ENCODE peak calls at places on chromosomes 3 and 15, in ten cellular contexts. One of them, this sample, is unnamed.

GRCh38 chr15:75043509-75044257 is 20.3 kb downstream of the PPCDC start:
- DNase-seq in ovary: peak; percentile 100
- DNase-seq in endothelial cell: no peak
- DNase-seq in hippocampal formation: peak; percentile 92
- DNase-seq in stimulated activated CD8-positive, alpha-beta memory T cell treated with anti-CD3 and anti-CD28 coated beads, Interleukin-15, amount 100 ng/mL, for 4 hours: peak; percentile 3
- DNase-seq in pulmonary artery endothelial cell: peak; percentile 94
- DNase-seq in memory B cell: peak; percentile 39
- DNase-seq in iPS DF 6.9: no peak
- DNase-seq in SK-N-SH: no peak
- DNase-seq in GM12892: peak; percentile 53
- DNase-seq in this sample: peak; percentile 100

GRCh38 chr15:67543348-67543718 is 830 bp downstream of the MAP2K5 start:
- DNase-seq in ovary: no peak
- DNase-seq in endothelial cell: peak; percentile 4
- DNase-seq in hippocampal formation: no peak
- DNase-seq in stimulated activated CD8-positive, alpha-beta memory T cell treated with anti-CD3 and anti-CD28 coated beads, Interleukin-15, amount 100 ng/mL, for 4 hours: no peak
- DNase-seq in pulmonary artery endothelial cell: no peak
- DNase-seq in memory B cell: no peak
- DNase-seq in iPS DF 6.9: no peak
- DNase-seq in SK-N-SH: peak; percentile 56
- DNase-seq in GM12892: no peak
- DNase-seq in this sample: no peak

GRCh38 chr15:72205273-72205672 is 7.7 kb upstream of the GRAMD2A start:
- DNase-seq in ovary: no peak
- DNase-seq in endothelial cell: no peak
- DNase-seq in hippocampal formation: no peak
- DNase-seq in stimulated activated CD8-positive, alpha-beta memory T cell treated with anti-CD3 and anti-CD28 coated beads, Interleukin-15, amount 100 ng/mL, for 4 hours: no peak
- DNase-seq in pulmonary artery endothelial cell: no peak
- DNase-seq in memory B cell: no peak
- DNase-seq in iPS DF 6.9: no peak
- DNase-seq in SK-N-SH: no peak
- DNase-seq in GM12892: no peak
- DNase-seq in this sample: no peak

GRCh38 chr3:38247366-38248035 is 18.1 kb upstream of the SLC22A13 start:
- DNase-seq in ovary: no peak
- DNase-seq in endothelial cell: no peak
- DNase-seq in hippocampal formation: no peak
- DNase-seq in stimulated activated CD8-positive, alpha-beta memory T cell treated with anti-CD3 and anti-CD28 coated beads, Interleukin-15, amount 100 ng/mL, for 4 hours: no peak
- DNase-seq in pulmonary artery endothelial cell: peak; percentile 55
- DNase-seq in memory B cell: no peak
- DNase-seq in iPS DF 6.9: no peak
- DNase-seq in SK-N-SH: no peak
- DNase-seq in GM12892: no peak
- DNase-seq in this sample: peak; percentile 17

GRCh38 chr3:31462050-31462569 is 70.6 kb upstream of the STT3B start:
- DNase-seq in ovary: no peak
- DNase-seq in endothelial cell: no peak
- DNase-seq in hippocampal formation: no peak
- DNase-seq in stimulated activated CD8-positive, alpha-beta memory T cell treated with anti-CD3 and anti-CD28 coated beads, Interleukin-15, amount 100 ng/mL, for 4 hours: peak; percentile 10
- DNase-seq in pulmonary artery endothelial cell: no peak
- DNase-seq in memory B cell: peak; percentile 37
- DNase-seq in iPS DF 6.9: no peak
- DNase-seq in SK-N-SH: no peak
- DNase-seq in GM12892: peak; percentile 11
- DNase-seq in this sample: no peak

GRCh38 chr15:70799667-70800450 is 36.5 kb upstream of the UACA start:
- DNase-seq in ovary: peak; percentile 54
- DNase-seq in endothelial cell: no peak
- DNase-seq in hippocampal formation: no peak
- DNase-seq in stimulated activated CD8-positive, alpha-beta memory T cell treated with anti-CD3 and anti-CD28 coated beads, Interleukin-15, amount 100 ng/mL, for 4 hours: no peak
- DNase-seq in pulmonary artery endothelial cell: peak; percentile 83
- DNase-seq in memory B cell: no peak
- DNase-seq in iPS DF 6.9: no peak
- DNase-seq in SK-N-SH: no peak
- DNase-seq in GM12892: no peak
- DNase-seq in this sample: peak; percentile 94

GRCh38 chr3:156509209-156510174 is 45.4 kb downstream of the SSR3 start:
- DNase-seq in ovary: no peak
- DNase-seq in endothelial cell: no peak
- DNase-seq in hippocampal formation: no peak
- DNase-seq in stimulated activated CD8-positive, alpha-beta memory T cell treated with anti-CD3 and anti-CD28 coated beads, Interleukin-15, amount 100 ng/mL, for 4 hours: no peak
- DNase-seq in pulmonary artery endothelial cell: peak; percentile 20
- DNase-seq in memory B cell: no peak
- DNase-seq in iPS DF 6.9: peak; percentile 18
- DNase-seq in SK-N-SH: peak; percentile 63
- DNase-seq in GM12892: peak; percentile 11
- DNase-seq in this sample: peak; percentile 30

GRCh38 chr15:73756947-73757513 is 3.9 kb upstream of the INSYN1 start:
- DNase-seq in ovary: no peak
- DNase-seq in endothelial cell: no peak
- DNase-seq in hippocampal formation: no peak
- DNase-seq in stimulated activated CD8-positive, alpha-beta memory T cell treated with anti-CD3 and anti-CD28 coated beads, Interleukin-15, amount 100 ng/mL, for 4 hours: no peak
- DNase-seq in pulmonary artery endothelial cell: no peak
- DNase-seq in memory B cell: no peak
- DNase-seq in iPS DF 6.9: no peak
- DNase-seq in SK-N-SH: no peak
- DNase-seq in GM12892: no peak
- DNase-seq in this sample: no peak

GRCh38 chr15:68612979-68613740 is 34.4 kb downstream of the CORO2B start:
- DNase-seq in ovary: no peak
- DNase-seq in endothelial cell: no peak
- DNase-seq in hippocampal formation: no peak
- DNase-seq in stimulated activated CD8-positive, alpha-beta memory T cell treated with anti-CD3 and anti-CD28 coated beads, Interleukin-15, amount 100 ng/mL, for 4 hours: no peak
- DNase-seq in pulmonary artery endothelial cell: no peak
- DNase-seq in memory B cell: no peak
- DNase-seq in iPS DF 6.9: no peak
- DNase-seq in SK-N-SH: no peak
- DNase-seq in GM12892: no peak
- DNase-seq in this sample: no peak

GRCh38 chr3:81218023-81218422 is 543.4 kb downstream of the GBE1 start:
- DNase-seq in ovary: no peak
- DNase-seq in endothelial cell: peak; percentile 11
- DNase-seq in hippocampal formation: no peak
- DNase-seq in stimulated activated CD8-positive, alpha-beta memory T cell treated with anti-CD3 and anti-CD28 coated beads, Interleukin-15, amount 100 ng/mL, for 4 hours: no peak
- DNase-seq in pulmonary artery endothelial cell: no peak
- DNase-seq in memory B cell: no peak
- DNase-seq in iPS DF 6.9: peak; percentile 9
- DNase-seq in SK-N-SH: peak; percentile 40
- DNase-seq in GM12892: no peak
- DNase-seq in this sample: no peak

GRCh38 chr15:89768071-89768500 is 8.0 kb upstream of the MESP2 start:
- DNase-seq in ovary: no peak
- DNase-seq in endothelial cell: no peak
- DNase-seq in hippocampal formation: no peak
- DNase-seq in stimulated activated CD8-positive, alpha-beta memory T cell treated with anti-CD3 and anti-CD28 coated beads, Interleukin-15, amount 100 ng/mL, for 4 hours: no peak
- DNase-seq in pulmonary artery endothelial cell: no peak
- DNase-seq in memory B cell: no peak
- DNase-seq in iPS DF 6.9: no peak
- DNase-seq in SK-N-SH: no peak
- DNase-seq in GM12892: no peak
- DNase-seq in this sample: no peak

GRCh38 chr3:134476306-134476705 is 9.5 kb downstream of the ANAPC13 start:
- DNase-seq in ovary: no peak
- DNase-seq in endothelial cell: no peak
- DNase-seq in hippocampal formation: no peak
- DNase-seq in stimulated activated CD8-positive, alpha-beta memory T cell treated with anti-CD3 and anti-CD28 coated beads, Interleukin-15, amount 100 ng/mL, for 4 hours: no peak
- DNase-seq in pulmonary artery endothelial cell: no peak
- DNase-seq in memory B cell: no peak
- DNase-seq in iPS DF 6.9: no peak
- DNase-seq in SK-N-SH: no peak
- DNase-seq in GM12892: no peak
- DNase-seq in this sample: no peak

GRCh38 chr15:27170866-27171265 is 199.9 kb downstream of the GABRG3 start:
- DNase-seq in ovary: no peak
- DNase-seq in endothelial cell: no peak
- DNase-seq in hippocampal formation: no peak
- DNase-seq in stimulated activated CD8-positive, alpha-beta memory T cell treated with anti-CD3 and anti-CD28 coated beads, Interleukin-15, amount 100 ng/mL, for 4 hours: no peak
- DNase-seq in pulmonary artery endothelial cell: no peak
- DNase-seq in memory B cell: no peak
- DNase-seq in iPS DF 6.9: no peak
- DNase-seq in SK-N-SH: no peak
- DNase-seq in GM12892: no peak
- DNase-seq in this sample: no peak

GRCh38 chr3:154188416-154188815 is 67.2 kb downstream of the ARHGEF26 start:
- DNase-seq in ovary: no peak
- DNase-seq in endothelial cell: no peak
- DNase-seq in hippocampal formation: no peak
- DNase-seq in stimulated activated CD8-positive, alpha-beta memory T cell treated with anti-CD3 and anti-CD28 coated beads, Interleukin-15, amount 100 ng/mL, for 4 hours: no peak
- DNase-seq in pulmonary artery endothelial cell: no peak
- DNase-seq in memory B cell: no peak
- DNase-seq in iPS DF 6.9: no peak
- DNase-seq in SK-N-SH: no peak
- DNase-seq in GM12892: no peak
- DNase-seq in this sample: no peak

GRCh38 chr3:61632568-61633175 is 71.3 kb downstream of the PTPRG start:
- DNase-seq in ovary: no peak
- DNase-seq in endothelial cell: no peak
- DNase-seq in hippocampal formation: no peak
- DNase-seq in stimulated activated CD8-positive, alpha-beta memory T cell treated with anti-CD3 and anti-CD28 coated beads, Interleukin-15, amount 100 ng/mL, for 4 hours: no peak
- DNase-seq in pulmonary artery endothelial cell: no peak
- DNase-seq in memory B cell: no peak
- DNase-seq in iPS DF 6.9: no peak
- DNase-seq in SK-N-SH: no peak
- DNase-seq in GM12892: no peak
- DNase-seq in this sample: no peak

GRCh38 chr3:17905996-17906395 is 163.6 kb upstream of the TBC1D5 start:
- DNase-seq in ovary: no peak
- DNase-seq in endothelial cell: no peak
- DNase-seq in hippocampal formation: no peak
- DNase-seq in stimulated activated CD8-positive, alpha-beta memory T cell treated with anti-CD3 and anti-CD28 coated beads, Interleukin-15, amount 100 ng/mL, for 4 hours: no peak
- DNase-seq in pulmonary artery endothelial cell: no peak
- DNase-seq in memory B cell: no peak
- DNase-seq in iPS DF 6.9: no peak
- DNase-seq in SK-N-SH: no peak
- DNase-seq in GM12892: no peak
- DNase-seq in this sample: no peak

GRCh38 chr15:29921130-29921601 is 98.9 kb upstream of the TJP1 start:
- DNase-seq in ovary: no peak
- DNase-seq in endothelial cell: peak; percentile 32
- DNase-seq in hippocampal formation: no peak
- DNase-seq in stimulated activated CD8-positive, alpha-beta memory T cell treated with anti-CD3 and anti-CD28 coated beads, Interleukin-15, amount 100 ng/mL, for 4 hours: no peak
- DNase-seq in pulmonary artery endothelial cell: no peak
- DNase-seq in memory B cell: no peak
- DNase-seq in iPS DF 6.9: peak; percentile 47
- DNase-seq in SK-N-SH: no peak
- DNase-seq in GM12892: no peak
- DNase-seq in this sample: no peak

GRCh38 chr15:75069301-75069925 is 46.0 kb downstream of the PPCDC start:
- DNase-seq in ovary: no peak
- DNase-seq in endothelial cell: no peak
- DNase-seq in hippocampal formation: peak; percentile 12
- DNase-seq in stimulated activated CD8-positive, alpha-beta memory T cell treated with anti-CD3 and anti-CD28 coated beads, Interleukin-15, amount 100 ng/mL, for 4 hours: no peak
- DNase-seq in pulmonary artery endothelial cell: no peak
- DNase-seq in memory B cell: peak; percentile 58
- DNase-seq in iPS DF 6.9: no peak
- DNase-seq in SK-N-SH: no peak
- DNase-seq in GM12892: peak; percentile 48
- DNase-seq in this sample: no peak

GRCh38 chr3:181694805-181695660 is 16.7 kb upstream of the SOX2 start:
- DNase-seq in ovary: peak; percentile 83
- DNase-seq in endothelial cell: peak; percentile 77
- DNase-seq in hippocampal formation: peak; percentile 64
- DNase-seq in stimulated activated CD8-positive, alpha-beta memory T cell treated with anti-CD3 and anti-CD28 coated beads, Interleukin-15, amount 100 ng/mL, for 4 hours: no peak
- DNase-seq in pulmonary artery endothelial cell: no peak
- DNase-seq in memory B cell: no peak
- DNase-seq in iPS DF 6.9: no peak
- DNase-seq in SK-N-SH: no peak
- DNase-seq in GM12892: no peak
- DNase-seq in this sample: no peak

GRCh38 chr3:134428396-134428795 is 54.1 kb upstream of the AMOTL2 start:
- DNase-seq in ovary: no peak
- DNase-seq in endothelial cell: no peak
- DNase-seq in hippocampal formation: no peak
- DNase-seq in stimulated activated CD8-positive, alpha-beta memory T cell treated with anti-CD3 and anti-CD28 coated beads, Interleukin-15, amount 100 ng/mL, for 4 hours: no peak
- DNase-seq in pulmonary artery endothelial cell: no peak
- DNase-seq in memory B cell: no peak
- DNase-seq in iPS DF 6.9: no peak
- DNase-seq in SK-N-SH: no peak
- DNase-seq in GM12892: no peak
- DNase-seq in this sample: no peak

GRCh38 chr3:107660316-107660976 is 137.7 kb downstream of the BBX start:
- DNase-seq in ovary: no peak
- DNase-seq in endothelial cell: no peak
- DNase-seq in hippocampal formation: no peak
- DNase-seq in stimulated activated CD8-positive, alpha-beta memory T cell treated with anti-CD3 and anti-CD28 coated beads, Interleukin-15, amount 100 ng/mL, for 4 hours: no peak
- DNase-seq in pulmonary artery endothelial cell: peak; percentile 11
- DNase-seq in memory B cell: no peak
- DNase-seq in iPS DF 6.9: no peak
- DNase-seq in SK-N-SH: peak; percentile 12
- DNase-seq in GM12892: no peak
- DNase-seq in this sample: no peak

GRCh38 chr3:40827942-40828688 is 303.4 kb downstream of the ZNF621 start:
- DNase-seq in ovary: no peak
- DNase-seq in endothelial cell: no peak
- DNase-seq in hippocampal formation: no peak
- DNase-seq in stimulated activated CD8-positive, alpha-beta memory T cell treated with anti-CD3 and anti-CD28 coated beads, Interleukin-15, amount 100 ng/mL, for 4 hours: no peak
- DNase-seq in pulmonary artery endothelial cell: no peak
- DNase-seq in memory B cell: no peak
- DNase-seq in iPS DF 6.9: no peak
- DNase-seq in SK-N-SH: no peak
- DNase-seq in GM12892: no peak
- DNase-seq in this sample: no peak

GRCh38 chr3:64143399-64144130 is 81.7 kb downstream of the PRICKLE2 start:
- DNase-seq in ovary: no peak
- DNase-seq in endothelial cell: no peak
- DNase-seq in hippocampal formation: no peak
- DNase-seq in stimulated activated CD8-positive, alpha-beta memory T cell treated with anti-CD3 and anti-CD28 coated beads, Interleukin-15, amount 100 ng/mL, for 4 hours: no peak
- DNase-seq in pulmonary artery endothelial cell: no peak
- DNase-seq in memory B cell: no peak
- DNase-seq in iPS DF 6.9: no peak
- DNase-seq in SK-N-SH: no peak
- DNase-seq in GM12892: no peak
- DNase-seq in this sample: no peak

GRCh38 chr3:9153763-9154601 is 95.5 kb downstream of the SRGAP3 start:
- DNase-seq in ovary: peak; percentile 38
- DNase-seq in endothelial cell: no peak
- DNase-seq in hippocampal formation: no peak
- DNase-seq in stimulated activated CD8-positive, alpha-beta memory T cell treated with anti-CD3 and anti-CD28 coated beads, Interleukin-15, amount 100 ng/mL, for 4 hours: no peak
- DNase-seq in pulmonary artery endothelial cell: no peak
- DNase-seq in memory B cell: no peak
- DNase-seq in iPS DF 6.9: no peak
- DNase-seq in SK-N-SH: no peak
- DNase-seq in GM12892: no peak
- DNase-seq in this sample: no peak

GRCh38 chr3:46913644-46914043 is 36.1 kb downstream of the PTH1R start:
- DNase-seq in ovary: no peak
- DNase-seq in endothelial cell: no peak
- DNase-seq in hippocampal formation: no peak
- DNase-seq in stimulated activated CD8-positive, alpha-beta memory T cell treated with anti-CD3 and anti-CD28 coated beads, Interleukin-15, amount 100 ng/mL, for 4 hours: no peak
- DNase-seq in pulmonary artery endothelial cell: no peak
- DNase-seq in memory B cell: no peak
- DNase-seq in iPS DF 6.9: no peak
- DNase-seq in SK-N-SH: no peak
- DNase-seq in GM12892: no peak
- DNase-seq in this sample: no peak

GRCh38 chr3:3705090-3705775 is 94.0 kb upstream of the LRRN1 start:
- DNase-seq in ovary: no peak
- DNase-seq in endothelial cell: no peak
- DNase-seq in hippocampal formation: peak; percentile 35
- DNase-seq in stimulated activated CD8-positive, alpha-beta memory T cell treated with anti-CD3 and anti-CD28 coated beads, Interleukin-15, amount 100 ng/mL, for 4 hours: no peak
- DNase-seq in pulmonary artery endothelial cell: no peak
- DNase-seq in memory B cell: no peak
- DNase-seq in iPS DF 6.9: no peak
- DNase-seq in SK-N-SH: no peak
- DNase-seq in GM12892: no peak
- DNase-seq in this sample: no peak

GRCh38 chr3:112647122-112647521 is 6.2 kb upstream of the CCDC80 start:
- DNase-seq in ovary: no peak
- DNase-seq in endothelial cell: no peak
- DNase-seq in hippocampal formation: no peak
- DNase-seq in stimulated activated CD8-positive, alpha-beta memory T cell treated with anti-CD3 and anti-CD28 coated beads, Interleukin-15, amount 100 ng/mL, for 4 hours: no peak
- DNase-seq in pulmonary artery endothelial cell: no peak
- DNase-seq in memory B cell: no peak
- DNase-seq in iPS DF 6.9: no peak
- DNase-seq in SK-N-SH: no peak
- DNase-seq in GM12892: no peak
- DNase-seq in this sample: no peak

GRCh38 chr3:10702961-10703740 is 112.9 kb upstream of the SLC6A11 start:
- DNase-seq in ovary: no peak
- DNase-seq in endothelial cell: peak; percentile 54
- DNase-seq in hippocampal formation: no peak
- DNase-seq in stimulated activated CD8-positive, alpha-beta memory T cell treated with anti-CD3 and anti-CD28 coated beads, Interleukin-15, amount 100 ng/mL, for 4 hours: no peak
- DNase-seq in pulmonary artery endothelial cell: no peak
- DNase-seq in memory B cell: no peak
- DNase-seq in iPS DF 6.9: no peak
- DNase-seq in SK-N-SH: peak; percentile 88
- DNase-seq in GM12892: no peak
- DNase-seq in this sample: no peak

This sample was measured in brain pericyte.